ENCODE peak calls at places on chromosomes 5 and 9, in five cellular contexts. One of them, this sample, is unnamed.

GRCh38 chr9:120904061-120904998 is 22.3 kb downstream of the TRAF1 start:
- ATAC-seq in GM12878: peak
- ATAC-seq in A549: no peak
- ATAC-seq in upper lobe of left lung: no peak
- ATAC-seq in HepG2: no peak
- ATAC-seq in this sample: no peak

GRCh38 chr5:171630047-171630669 is 155.5 kb upstream of the SMIM23 start:
- ATAC-seq in upper lobe of left lung: peak
- ATAC-seq in A549: peak
- ATAC-seq in HepG2: peak
- ATAC-seq in GM12878: no peak
- ATAC-seq in this sample: peak

GRCh38 chr9:5449521-5450359 is 602 bp upstream of the CD274 start:
- ATAC-seq in GM12878: no peak
- ATAC-seq in HepG2: no peak
- ATAC-seq in upper lobe of left lung: no peak
- ATAC-seq in A549: peak
- ATAC-seq in this sample: no peak

GRCh38 chr5:145510324-145510723 is 324.8 kb downstream of the PRELID2 start:
- ATAC-seq in upper lobe of left lung: no peak
- ATAC-seq in GM12878: no peak
- ATAC-seq in A549: no peak
- ATAC-seq in HepG2: no peak
- ATAC-seq in this sample: no peak

GRCh38 chr5:109141499-109142200 is 268.1 kb downstream of the PJA2 start:
- ATAC-seq in HepG2: peak
- ATAC-seq in A549: peak
- ATAC-seq in upper lobe of left lung: no peak
- ATAC-seq in GM12878: no peak
- ATAC-seq in this sample: no peak

GRCh38 chr9:8904971-8905370 is 1105.4 kb upstream of the DMAC1 start:
- ATAC-seq in upper lobe of left lung: no peak
- ATAC-seq in A549: no peak
- ATAC-seq in GM12878: no peak
- ATAC-seq in HepG2: no peak
- ATAC-seq in this sample: no peak

GRCh38 chr5:82106207-82106606 is 134.4 kb downstream of the ATG10 start:
- ATAC-seq in A549: peak
- ATAC-seq in GM12878: peak
- ATAC-seq in HepG2: peak
- ATAC-seq in upper lobe of left lung: no peak
- ATAC-seq in this sample: peak

GRCh38 chr5:153959134-153959957 is 79.4 kb downstream of the FAM114A2 start:
- ATAC-seq in A549: peak
- ATAC-seq in upper lobe of left lung: peak
- ATAC-seq in HepG2: no peak
- ATAC-seq in GM12878: no peak
- ATAC-seq in this sample: peak

GRCh38 chr5:136246122-136246521 is 53.2 kb upstream of the SMIM32 start:
- ATAC-seq in HepG2: no peak
- ATAC-seq in GM12878: no peak
- ATAC-seq in A549: no peak
- ATAC-seq in upper lobe of left lung: no peak
- ATAC-seq in this sample: no peak

GRCh38 chr5:52725065-52725746 is 62.5 kb upstream of the ITGA1 start:
- ATAC-seq in HepG2: no peak
- ATAC-seq in A549: no peak
- ATAC-seq in upper lobe of left lung: peak
- ATAC-seq in GM12878: no peak
- ATAC-seq in this sample: no peak

GRCh38 chr9:74449060-74449459 is 48.1 kb upstream of the RORB start:
- ATAC-seq in upper lobe of left lung: no peak
- ATAC-seq in HepG2: no peak
- ATAC-seq in A549: no peak
- ATAC-seq in GM12878: no peak
- ATAC-seq in this sample: no peak

GRCh38 chr5:74543162-74543995 is 97.1 kb downstream of the ENC1 start:
- ATAC-seq in upper lobe of left lung: no peak
- ATAC-seq in HepG2: no peak
- ATAC-seq in GM12878: no peak
- ATAC-seq in A549: peak
- ATAC-seq in this sample: no peak

GRCh38 chr5:55402199-55402598 is 94.4 kb downstream of the MTREX start:
- ATAC-seq in upper lobe of left lung: no peak
- ATAC-seq in HepG2: peak
- ATAC-seq in A549: peak
- ATAC-seq in GM12878: peak
- ATAC-seq in this sample: no peak

GRCh38 chr5:110625376-110625999 is 101.0 kb downstream of the TMEM232 start:
- ATAC-seq in HepG2: no peak
- ATAC-seq in A549: peak
- ATAC-seq in upper lobe of left lung: no peak
- ATAC-seq in GM12878: no peak
- ATAC-seq in this sample: peak

GRCh38 chr9:5566054-5566618 is 55.8 kb downstream of the PDCD1LG2 start:
- ATAC-seq in HepG2: no peak
- ATAC-seq in GM12878: peak
- ATAC-seq in A549: no peak
- ATAC-seq in upper lobe of left lung: no peak
- ATAC-seq in this sample: no peak

GRCh38 chr9:12775373-12775962 is 648 bp downstream of the LURAP1L start:
- ATAC-seq in A549: peak
- ATAC-seq in HepG2: peak
- ATAC-seq in upper lobe of left lung: no peak
- ATAC-seq in GM12878: peak
- ATAC-seq in this sample: peak

GRCh38 chr5:43020294-43020711 is 19.8 kb downstream of the ANXA2R start:
- ATAC-seq in HepG2: peak
- ATAC-seq in GM12878: no peak
- ATAC-seq in A549: peak
- ATAC-seq in upper lobe of left lung: no peak
- ATAC-seq in this sample: no peak

GRCh38 chr5:163631846-163632245 is 126.4 kb downstream of the MAT2B start:
- ATAC-seq in upper lobe of left lung: no peak
- ATAC-seq in HepG2: no peak
- ATAC-seq in GM12878: no peak
- ATAC-seq in A549: no peak
- ATAC-seq in this sample: no peak

GRCh38 chr5:643351-643801 is 31.2 kb downstream of the CEP72 start:
- ATAC-seq in HepG2: no peak
- ATAC-seq in A549: peak
- ATAC-seq in GM12878: peak
- ATAC-seq in upper lobe of left lung: no peak
- ATAC-seq in this sample: no peak

GRCh38 chr5:13746026-13746425 is 198.5 kb downstream of the DNAH5 start:
- ATAC-seq in A549: no peak
- ATAC-seq in GM12878: no peak
- ATAC-seq in upper lobe of left lung: no peak
- ATAC-seq in HepG2: no peak
- ATAC-seq in this sample: no peak

GRCh38 chr9:35657327-35658143 is at the start of gene RMRP:
- ATAC-seq in upper lobe of left lung: peak
- ATAC-seq in A549: peak
- ATAC-seq in HepG2: peak
- ATAC-seq in GM12878: peak
- ATAC-seq in this sample: peak
- TF ChIP-seq EP300 in upper lobe of left lung: peak
- TF ChIP-seq EP300 in A549: no peak
- TF ChIP-seq EP300 in HepG2: peak
- TF ChIP-seq EP300 in GM12878: no peak
- TF ChIP-seq EP300 in this sample: peak

GRCh38 chr5:88671408-88671807 is 211.6 kb downstream of the MEF2C start:
- ATAC-seq in HepG2: no peak
- ATAC-seq in GM12878: no peak
- ATAC-seq in A549: no peak
- ATAC-seq in upper lobe of left lung: no peak
- ATAC-seq in this sample: no peak
- TF ChIP-seq EP300 in HepG2: no peak
- TF ChIP-seq EP300 in GM12878: no peak
- TF ChIP-seq EP300 in A549: no peak
- TF ChIP-seq EP300 in upper lobe of left lung: no peak
- TF ChIP-seq EP300 in this sample: no peak

GRCh38 chr9:9942764-9943424 is 669.9 kb downstream of the PTPRD start:
- ATAC-seq in upper lobe of left lung: no peak
- ATAC-seq in A549: peak
- ATAC-seq in GM12878: peak
- ATAC-seq in HepG2: peak
- ATAC-seq in this sample: no peak
- TF ChIP-seq EP300 in upper lobe of left lung: no peak
- TF ChIP-seq EP300 in A549: no peak
- TF ChIP-seq EP300 in GM12878: no peak
- TF ChIP-seq EP300 in HepG2: no peak
- TF ChIP-seq EP300 in this sample: no peak

GRCh38 chr9:935348-935965 is 41.0 kb upstream of the DMRT3 start:
- ATAC-seq in A549: no peak
- ATAC-seq in GM12878: no peak
- ATAC-seq in upper lobe of left lung: peak
- ATAC-seq in HepG2: no peak
- ATAC-seq in this sample: no peak
- TF ChIP-seq EP300 in A549: no peak
- TF ChIP-seq EP300 in GM12878: no peak
- TF ChIP-seq EP300 in upper lobe of left lung: no peak
- TF ChIP-seq EP300 in HepG2: no peak
- TF ChIP-seq EP300 in this sample: no peak

GRCh38 chr9:15785584-15785983 is 232.7 kb downstream of the CCDC171 start:
- ATAC-seq in HepG2: no peak
- ATAC-seq in A549: no peak
- ATAC-seq in GM12878: no peak
- ATAC-seq in upper lobe of left lung: no peak
- ATAC-seq in this sample: no peak
- TF ChIP-seq EP300 in HepG2: no peak
- TF ChIP-seq EP300 in A549: no peak
- TF ChIP-seq EP300 in GM12878: no peak
- TF ChIP-seq EP300 in upper lobe of left lung: no peak
- TF ChIP-seq EP300 in this sample: no peak

DNA sequence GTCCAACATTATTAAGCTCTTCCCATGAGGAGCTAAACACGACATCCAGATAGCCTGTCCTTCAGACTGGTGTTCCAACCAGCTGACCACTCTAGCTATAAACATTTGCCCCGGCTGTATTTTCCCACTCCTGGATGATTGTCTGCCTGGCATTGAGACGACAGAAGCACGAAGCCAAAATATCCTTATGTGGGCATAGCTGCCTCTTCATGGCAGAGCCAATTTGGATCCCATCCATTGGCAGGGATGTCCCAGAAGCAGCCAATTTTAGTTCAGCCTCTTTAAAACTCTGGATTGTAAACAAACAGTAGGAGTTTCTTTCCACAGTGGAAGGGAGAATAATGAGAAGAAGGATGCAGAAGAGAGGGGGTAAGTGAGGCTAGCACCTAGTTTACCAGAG is 507.6 kb downstream of the CETN3 start:
- ATAC-seq in HepG2: no peak
- ATAC-seq in GM12878: no peak
- ATAC-seq in A549: no peak
- ATAC-seq in upper lobe of left lung: no peak
- ATAC-seq in this sample: peak
- TF ChIP-seq EP300 in HepG2: no peak
- TF ChIP-seq EP300 in GM12878: no peak
- TF ChIP-seq EP300 in A549: no peak
- TF ChIP-seq EP300 in upper lobe of left lung: no peak
- TF ChIP-seq EP300 in this sample: no peak

GRCh38 chr5:132267166-132267739 is 9.8 kb downstream of the PDLIM4 start:
- ATAC-seq in HepG2: no peak
- ATAC-seq in GM12878: no peak
- ATAC-seq in upper lobe of left lung: no peak
- ATAC-seq in A549: no peak
- ATAC-seq in this sample: no peak

GRCh38 chr5:132266836-132267160 is 9.3 kb downstream of the PDLIM4 start:
- ATAC-seq in upper lobe of left lung: no peak
- ATAC-seq in HepG2: no peak
- ATAC-seq in GM12878: no peak
- ATAC-seq in A549: no peak
- ATAC-seq in this sample: no peak

GRCh38 chr5:132266031-132266835 is 8.7 kb downstream of the PDLIM4 start:
- ATAC-seq in upper lobe of left lung: no peak
- ATAC-seq in HepG2: no peak
- ATAC-seq in GM12878: no peak
- ATAC-seq in A549: no peak
- ATAC-seq in this sample: no peak

GRCh38 chr5:132264546-132265335 is 7.2 kb downstream of the PDLIM4 start:
- ATAC-seq in upper lobe of left lung: no peak
- ATAC-seq in HepG2: no peak
- ATAC-seq in A549: no peak
- ATAC-seq in GM12878: no peak
- ATAC-seq in this sample: no peak

GRCh38 chr5:132265336-132266030 is 8.0 kb downstream of the PDLIM4 start:
- ATAC-seq in GM12878: no peak
- ATAC-seq in HepG2: peak
- ATAC-seq in A549: peak
- ATAC-seq in upper lobe of left lung: peak
- ATAC-seq in this sample: peak
- TF ChIP-seq EP300 in GM12878: no peak
- TF ChIP-seq EP300 in HepG2: no peak
- TF ChIP-seq EP300 in A549: no peak
- TF ChIP-seq EP300 in upper lobe of left lung: no peak
- TF ChIP-seq EP300 in this sample: no peak

GRCh38 chr9:70069734-70070133 is 26.1 kb downstream of the MAMDC2 start:
- ATAC-seq in upper lobe of left lung: no peak
- ATAC-seq in HepG2: no peak
- ATAC-seq in A549: no peak
- ATAC-seq in GM12878: no peak
- ATAC-seq in this sample: peak
- TF ChIP-seq EP300 in upper lobe of left lung: no peak
- TF ChIP-seq EP300 in HepG2: no peak
- TF ChIP-seq EP300 in A549: no peak
- TF ChIP-seq EP300 in GM12878: no peak
- TF ChIP-seq EP300 in this sample: no peak